ENCODE peak calls at places on chromosomes 6 and 20, in seven cellular contexts. Y, X, H, P, G, F and I are unnamed samples.

GRCh38 chr6:42821846-42822245 is 40.0 kb downstream of the BICRAL start:
- DNase-seq in F (no peak), X (no peak), Y (no peak), H (no peak), G (no peak), P (no peak), I (no peak)

GRCh38 chr20:20551409-20551808 is 161.0 kb downstream of the RALGAPA2 start:
- DNase-seq in P (no peak), Y (no peak), H (no peak), G (peak; percentile 69), F (no peak), X (no peak), I (no peak)

GRCh38 chr20:1334761-1335160 is 5.8 kb upstream of the SDCBP2 start:
- DNase-seq in G (no peak), Y (peak; percentile 25), H (no peak), F (no peak), X (peak; percentile 39), P (no peak), I (peak; percentile 34)

GRCh38 chr6:33456156-33456555 is 1.8 kb downstream of the ZBTB9 start:
- DNase-seq in F (no peak), P (no peak), G (no peak), H (no peak), X (no peak), Y (no peak), I (no peak)

GRCh38 chr20:33554914-33555420 is 65.1 kb downstream of the CBFA2T2 start:
- DNase-seq in Y (no peak), H (peak; percentile 98), P (peak; percentile 33), X (no peak), G (peak; percentile 92), F (peak; percentile 96), I (no peak)

GRCh38 chr6:36929607-36930006 is 24.9 kb upstream of the PI16 start:
- DNase-seq in H (no peak), Y (no peak), F (no peak), G (no peak), X (no peak), P (no peak), I (no peak)

GRCh38 chr6:24930386-24930785 is 5.4 kb downstream of the RIPOR2 start:
- DNase-seq in F (peak; percentile 33), Y (no peak), H (no peak), G (no peak), X (no peak), P (peak; percentile 16), I (no peak)

GRCh38 chr6:3489961-3490621 is 33.2 kb upstream of the SLC22A23 start:
- DNase-seq in F (no peak), H (no peak), Y (no peak), P (no peak), X (no peak), G (no peak), I (peak; percentile 65)

GRCh38 chr6:127030111-127030510 is 88.4 kb upstream of the RSPO3 start:
- DNase-seq in X (no peak), H (no peak), F (no peak), Y (no peak), G (no peak), P (no peak), I (no peak)

GRCh38 chr6:99151634-99152344 is 197.7 kb downstream of the FAXC start:
- DNase-seq in X (peak; percentile 89), H (no peak), Y (peak; percentile 75), G (peak; percentile 34), P (peak; percentile 73), F (peak; percentile 47), I (peak; percentile 93)

GRCh38 chr6:11210386-11211138 is 21.9 kb downstream of the NEDD9 start:
- DNase-seq in F (no peak), P (peak; percentile 43), X (no peak), G (no peak), H (no peak), Y (no peak), I (peak; percentile 55)

GRCh38 chr6:129351807-129352206 is 358.2 kb downstream of the ARHGAP18 start:
- DNase-seq in X (no peak), P (no peak), Y (no peak), G (no peak), F (no peak), H (no peak), I (no peak)

GRCh38 chr6:16725145-16725864 is 36.0 kb downstream of the ATXN1 start:
- DNase-seq in H (no peak), P (no peak), G (no peak), Y (no peak), X (no peak), F (no peak), I (no peak)

GRCh38 chr6:16278048-16278724 is 39.8 kb downstream of the GMPR start:
- DNase-seq in P (no peak), Y (no peak), F (peak; percentile 20), X (no peak), H (no peak), G (no peak), I (no peak)